ENCODE peak calls at places on chromosomes 16 and 17, in four cellular contexts. B is HepG2, Q is K562, K is HCT116. M is an unnamed sample.

GRCh38 chr16:69309316-69309715 is 1.8 kb upstream of the VPS4A start:
- DNase-seq in K (no peak), Q (no peak), B (no peak), M (no peak)

GRCh38 chr17:14360851-14361250 is 60.0 kb downstream of the HS3ST3B1 start:
- DNase-seq in K (no peak), Q (no peak), B (no peak), M (no peak)

GRCh38 chr16:26827386-26827785 is 239.3 kb upstream of the C16orf82 start:
- DNase-seq in B (no peak), Q (no peak), K (no peak), M (no peak)

GRCh38 chr17:30476726-30477082 is 504 bp upstream of the GOSR1 start:
- DNase-seq in Q (peak; percentile 43), B (peak; percentile 9), K (no peak), M (no peak)

GRCh38 chr17:51770031-51770759 is 388.3 kb downstream of the CA10 start:
- DNase-seq in Q (no peak), B (no peak), K (no peak), M (no peak)

GRCh38 chr17:1165836-1166235 is 13.9 kb downstream of the ABR start:
- DNase-seq in B (no peak), K (no peak), Q (no peak), M (no peak)

GRCh38 chr17:2734939-2735338 is 14.5 kb downstream of the CCDC92B start:
- DNase-seq in B (no peak), K (no peak), Q (no peak), M (no peak)

GRCh38 chr17:60959011-60959410 is 281.4 kb downstream of the BCAS3 start:
- DNase-seq in Q (no peak), B (no peak), K (no peak), M (no peak)

GRCh38 chr17:1571362-1571746 is 8.8 kb upstream of the PITPNA start:
- DNase-seq in K (no peak), B (no peak), Q (no peak), M (no peak)

GRCh38 chr16:58464047-58464915 is 35.7 kb upstream of the NDRG4 start:
- DNase-seq in Q (no peak), K (no peak), B (no peak), M (peak; percentile 82)

GRCh38 chr16:59859606-59860402 is 1125.7 kb upstream of the GOT2 start:
- DNase-seq in K (no peak), Q (no peak), B (no peak), M (no peak)

GRCh38 chr16:88693420-88694177 is 7.3 kb upstream of the SNAI3 start:
- DNase-seq in B (no peak), Q (no peak), K (no peak), M (no peak)

GRCh38 chr16:88695218-88695617 is 8.9 kb upstream of the SNAI3 start:
- DNase-seq in B (no peak), K (no peak), Q (no peak), M (no peak)

GRCh38 chr16:88692861-88693260 is 6.6 kb upstream of the SNAI3 start:
- DNase-seq in Q (no peak), B (no peak), K (no peak), M (no peak)

GRCh38 chr16:88695753-88696152 is 9.4 kb upstream of the SNAI3 start:
- DNase-seq in B (no peak), K (no peak), Q (no peak), M (no peak)

GRCh38 chr16:88694221-88695087 is 8.1 kb upstream of the SNAI3 start:
- DNase-seq in B (no peak), Q (no peak), K (no peak), M (no peak)
- TF ChIP-seq ELF1 in B (no peak), Q (no peak), K (no peak), M (no peak)

DNA sequence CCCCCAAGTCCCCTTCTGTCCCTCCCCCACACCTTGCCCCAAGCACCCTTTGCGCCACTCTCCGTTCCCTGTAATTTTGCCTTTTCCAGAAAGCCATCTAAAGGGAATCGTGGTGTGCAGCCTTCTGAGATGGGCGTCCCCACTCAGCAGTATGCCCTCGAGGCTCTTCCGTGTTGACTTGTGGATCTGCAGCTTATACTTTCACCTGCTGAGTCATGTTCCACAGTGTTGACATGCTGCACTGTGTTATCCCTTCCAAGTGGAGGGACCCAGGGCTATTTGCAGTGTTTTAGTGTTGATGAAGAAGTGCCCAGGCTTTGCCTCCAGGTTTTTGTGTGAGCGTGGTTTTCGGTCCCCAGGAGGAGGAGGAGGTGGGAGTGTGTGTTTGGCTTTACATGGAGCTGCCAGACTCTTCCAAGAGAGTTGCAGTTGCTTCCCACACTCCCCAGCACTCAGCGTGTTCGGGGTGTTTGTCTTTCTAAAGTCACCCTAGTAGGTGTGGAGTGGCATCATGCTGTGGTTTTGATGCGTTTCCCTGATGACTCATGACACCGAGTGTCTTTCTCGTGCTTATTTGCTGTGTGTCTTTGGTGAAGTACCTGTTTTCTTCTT is 32.1 kb upstream of the JPT2 start:
- DNase-seq in Q (peak; percentile 77), B (peak; percentile 15), K (no peak), M (no peak)
- TF ChIP-seq ZBTB33 in Q (no peak), B (no peak), K (no peak), M (no peak)

DNA sequence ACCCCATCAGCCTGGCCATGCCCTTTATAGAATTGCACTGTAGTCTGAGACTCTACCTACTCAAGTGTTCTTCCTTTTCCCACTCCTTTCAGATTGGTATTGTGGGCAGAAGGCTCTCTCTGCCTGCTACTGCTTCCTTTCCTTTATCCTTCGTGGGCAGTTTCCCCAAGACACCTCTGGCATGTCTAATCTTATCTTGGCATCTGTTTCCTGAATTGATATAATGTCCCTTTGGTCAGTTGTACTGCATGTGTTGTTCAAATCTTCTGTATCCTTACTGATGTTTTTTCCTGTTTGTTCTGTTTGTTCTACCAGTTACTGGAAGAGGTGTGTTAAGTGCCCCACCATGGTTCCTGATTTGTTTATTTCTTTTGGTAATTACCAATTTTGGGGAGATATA is 29.5 kb upstream of the MSI2 start:
- DNase-seq in K (no peak), B (no peak), Q (no peak), M (no peak)
- TF ChIP-seq ELF1 in K (no peak), B (no peak), Q (no peak), M (no peak)

GRCh38 chr17:39487946-39488345 is 26.7 kb downstream of the CDK12 start:
- DNase-seq in K (no peak), B (no peak), Q (no peak), M (no peak)
- TF ChIP-seq ZBTB33 in K (no peak), B (no peak), Q (no peak), M (no peak)

M was measured in SK-N-SH.